ENCODE peak calls at places on chromosomes 12 and 14, in eight cellular contexts. One of them, this sample, is unnamed.

GRCh38 chr12:27779837-27780611 is at the start of the genes KLHL42 and MANSC4:
- DNase-seq in activated T-cell treated with anti-CD3 and anti-CD28 coated beads, Interleukin-2, amount 50 U/mL, for 72 hours: peak
- DNase-seq in hippocampal formation: peak
- DNase-seq in neuronal stem cell: peak
- DNase-seq in BE2C: peak
- DNase-seq in effector memory CD4-positive, alpha-beta T cell: peak
- DNase-seq in CD8-positive, alpha-beta memory T cell: peak
- DNase-seq in HFFc6: peak
- DNase-seq in this sample: peak

GRCh38 chr14:38128640-38129039 is 79.1 kb upstream of the SSTR1 start:
- DNase-seq in BE2C: no peak
- DNase-seq in effector memory CD4-positive, alpha-beta T cell: no peak
- DNase-seq in neuronal stem cell: no peak
- DNase-seq in hippocampal formation: no peak
- DNase-seq in CD8-positive, alpha-beta memory T cell: no peak
- DNase-seq in activated T-cell treated with anti-CD3 and anti-CD28 coated beads, Interleukin-2, amount 50 U/mL, for 72 hours: no peak
- DNase-seq in HFFc6: no peak
- DNase-seq in this sample: no peak

GRCh38 chr12:100826323-100826722 is 31.7 kb downstream of the ANO4 start:
- DNase-seq in BE2C: no peak
- DNase-seq in neuronal stem cell: peak
- DNase-seq in hippocampal formation: peak
- DNase-seq in activated T-cell treated with anti-CD3 and anti-CD28 coated beads, Interleukin-2, amount 50 U/mL, for 72 hours: peak
- DNase-seq in HFFc6: peak
- DNase-seq in CD8-positive, alpha-beta memory T cell: no peak
- DNase-seq in effector memory CD4-positive, alpha-beta T cell: no peak
- DNase-seq in this sample: peak

GRCh38 chr14:77186911-77187648 is 5.5 kb downstream of the TMEM63C start:
- DNase-seq in CD8-positive, alpha-beta memory T cell: no peak
- DNase-seq in BE2C: no peak
- DNase-seq in activated T-cell treated with anti-CD3 and anti-CD28 coated beads, Interleukin-2, amount 50 U/mL, for 72 hours: no peak
- DNase-seq in effector memory CD4-positive, alpha-beta T cell: no peak
- DNase-seq in HFFc6: no peak
- DNase-seq in neuronal stem cell: peak
- DNase-seq in hippocampal formation: no peak
- DNase-seq in this sample: no peak

GRCh38 chr12:26156201-26156871 is 31.5 kb upstream of the BHLHE41 start:
- DNase-seq in hippocampal formation: no peak
- DNase-seq in BE2C: no peak
- DNase-seq in HFFc6: no peak
- DNase-seq in effector memory CD4-positive, alpha-beta T cell: no peak
- DNase-seq in activated T-cell treated with anti-CD3 and anti-CD28 coated beads, Interleukin-2, amount 50 U/mL, for 72 hours: no peak
- DNase-seq in CD8-positive, alpha-beta memory T cell: no peak
- DNase-seq in neuronal stem cell: no peak
- DNase-seq in this sample: no peak

GRCh38 chr12:130136536-130136935 is 25.7 kb upstream of the FZD10 start:
- DNase-seq in activated T-cell treated with anti-CD3 and anti-CD28 coated beads, Interleukin-2, amount 50 U/mL, for 72 hours: no peak
- DNase-seq in HFFc6: no peak
- DNase-seq in BE2C: no peak
- DNase-seq in CD8-positive, alpha-beta memory T cell: no peak
- DNase-seq in hippocampal formation: no peak
- DNase-seq in neuronal stem cell: no peak
- DNase-seq in effector memory CD4-positive, alpha-beta T cell: no peak
- DNase-seq in this sample: no peak

GRCh38 chr14:22268875-22269274 is 320.1 kb downstream of the DAD1 start:
- DNase-seq in activated T-cell treated with anti-CD3 and anti-CD28 coated beads, Interleukin-2, amount 50 U/mL, for 72 hours: no peak
- DNase-seq in effector memory CD4-positive, alpha-beta T cell: no peak
- DNase-seq in BE2C: no peak
- DNase-seq in HFFc6: peak
- DNase-seq in hippocampal formation: no peak
- DNase-seq in CD8-positive, alpha-beta memory T cell: no peak
- DNase-seq in neuronal stem cell: no peak
- DNase-seq in this sample: no peak

GRCh38 chr12:64937466-64937865 is 113.0 kb downstream of the TBC1D30 start:
- DNase-seq in hippocampal formation: no peak
- DNase-seq in BE2C: no peak
- DNase-seq in activated T-cell treated with anti-CD3 and anti-CD28 coated beads, Interleukin-2, amount 50 U/mL, for 72 hours: no peak
- DNase-seq in effector memory CD4-positive, alpha-beta T cell: no peak
- DNase-seq in neuronal stem cell: no peak
- DNase-seq in CD8-positive, alpha-beta memory T cell: no peak
- DNase-seq in HFFc6: no peak
- DNase-seq in this sample: no peak

GRCh38 chr14:81990312-81990761 is 456.7 kb upstream of the SEL1L start:
- DNase-seq in HFFc6: peak
- DNase-seq in activated T-cell treated with anti-CD3 and anti-CD28 coated beads, Interleukin-2, amount 50 U/mL, for 72 hours: peak
- DNase-seq in neuronal stem cell: peak
- DNase-seq in hippocampal formation: peak
- DNase-seq in effector memory CD4-positive, alpha-beta T cell: no peak
- DNase-seq in CD8-positive, alpha-beta memory T cell: no peak
- DNase-seq in BE2C: peak
- DNase-seq in this sample: no peak

GRCh38 chr14:104927901-104928300 is 3.2 kb downstream of the PLD4 start:
- DNase-seq in HFFc6: no peak
- DNase-seq in effector memory CD4-positive, alpha-beta T cell: no peak
- DNase-seq in neuronal stem cell: no peak
- DNase-seq in BE2C: no peak
- DNase-seq in activated T-cell treated with anti-CD3 and anti-CD28 coated beads, Interleukin-2, amount 50 U/mL, for 72 hours: no peak
- DNase-seq in hippocampal formation: no peak
- DNase-seq in CD8-positive, alpha-beta memory T cell: no peak
- DNase-seq in this sample: no peak

GRCh38 chr14:73815849-73816816 is 35.5 kb upstream of the PTGR2 start:
- DNase-seq in HFFc6: no peak
- DNase-seq in effector memory CD4-positive, alpha-beta T cell: no peak
- DNase-seq in BE2C: no peak
- DNase-seq in neuronal stem cell: no peak
- DNase-seq in activated T-cell treated with anti-CD3 and anti-CD28 coated beads, Interleukin-2, amount 50 U/mL, for 72 hours: no peak
- DNase-seq in CD8-positive, alpha-beta memory T cell: no peak
- DNase-seq in hippocampal formation: no peak
- DNase-seq in this sample: no peak

GRCh38 chr12:26158078-26158764 is 33.4 kb upstream of the BHLHE41 start:
- DNase-seq in HFFc6: no peak
- DNase-seq in activated T-cell treated with anti-CD3 and anti-CD28 coated beads, Interleukin-2, amount 50 U/mL, for 72 hours: no peak
- DNase-seq in BE2C: peak
- DNase-seq in CD8-positive, alpha-beta memory T cell: no peak
- DNase-seq in hippocampal formation: no peak
- DNase-seq in neuronal stem cell: no peak
- DNase-seq in effector memory CD4-positive, alpha-beta T cell: no peak
- DNase-seq in this sample: no peak

GRCh38 chr12:40735551-40736230 is 43.5 kb downstream of the CNTN1 start:
- DNase-seq in BE2C: peak
- DNase-seq in effector memory CD4-positive, alpha-beta T cell: no peak
- DNase-seq in hippocampal formation: no peak
- DNase-seq in CD8-positive, alpha-beta memory T cell: no peak
- DNase-seq in neuronal stem cell: no peak
- DNase-seq in activated T-cell treated with anti-CD3 and anti-CD28 coated beads, Interleukin-2, amount 50 U/mL, for 72 hours: no peak
- DNase-seq in HFFc6: no peak
- DNase-seq in this sample: no peak

GRCh38 chr12:3316776-3317480 is 174.1 kb upstream of the PRMT8 start:
- DNase-seq in activated T-cell treated with anti-CD3 and anti-CD28 coated beads, Interleukin-2, amount 50 U/mL, for 72 hours: no peak
- DNase-seq in hippocampal formation: no peak
- DNase-seq in BE2C: no peak
- DNase-seq in CD8-positive, alpha-beta memory T cell: no peak
- DNase-seq in effector memory CD4-positive, alpha-beta T cell: no peak
- DNase-seq in HFFc6: no peak
- DNase-seq in neuronal stem cell: no peak
- DNase-seq in this sample: no peak

GRCh38 chr14:49691031-49691430 is 1.9 kb upstream of the KLHDC1 start:
- DNase-seq in CD8-positive, alpha-beta memory T cell: no peak
- DNase-seq in hippocampal formation: no peak
- DNase-seq in effector memory CD4-positive, alpha-beta T cell: no peak
- DNase-seq in activated T-cell treated with anti-CD3 and anti-CD28 coated beads, Interleukin-2, amount 50 U/mL, for 72 hours: no peak
- DNase-seq in BE2C: no peak
- DNase-seq in neuronal stem cell: no peak
- DNase-seq in HFFc6: no peak
- DNase-seq in this sample: no peak

GRCh38 chr12:46831335-46832083 is 5.7 kb upstream of the SLC38A4 start:
- DNase-seq in neuronal stem cell: peak
- DNase-seq in CD8-positive, alpha-beta memory T cell: no peak
- DNase-seq in activated T-cell treated with anti-CD3 and anti-CD28 coated beads, Interleukin-2, amount 50 U/mL, for 72 hours: peak
- DNase-seq in HFFc6: no peak
- DNase-seq in BE2C: no peak
- DNase-seq in hippocampal formation: no peak
- DNase-seq in effector memory CD4-positive, alpha-beta T cell: no peak
- DNase-seq in this sample: no peak

GRCh38 chr14:22464422-22465142 is 124.4 kb downstream of the DAD1 start:
- DNase-seq in neuronal stem cell: no peak
- DNase-seq in hippocampal formation: no peak
- DNase-seq in BE2C: no peak
- DNase-seq in HFFc6: no peak
- DNase-seq in effector memory CD4-positive, alpha-beta T cell: no peak
- DNase-seq in activated T-cell treated with anti-CD3 and anti-CD28 coated beads, Interleukin-2, amount 50 U/mL, for 72 hours: no peak
- DNase-seq in CD8-positive, alpha-beta memory T cell: no peak
- DNase-seq in this sample: no peak

GRCh38 chr12:52846356-52846970 is 2.3 kb downstream of the KRT78 start:
- DNase-seq in effector memory CD4-positive, alpha-beta T cell: no peak
- DNase-seq in hippocampal formation: no peak
- DNase-seq in BE2C: no peak
- DNase-seq in CD8-positive, alpha-beta memory T cell: no peak
- DNase-seq in neuronal stem cell: no peak
- DNase-seq in HFFc6: no peak
- DNase-seq in activated T-cell treated with anti-CD3 and anti-CD28 coated beads, Interleukin-2, amount 50 U/mL, for 72 hours: no peak
- DNase-seq in this sample: peak

GRCh38 chr12:114163766-114164165 is 197.6 kb upstream of the RBM19 start:
- DNase-seq in activated T-cell treated with anti-CD3 and anti-CD28 coated beads, Interleukin-2, amount 50 U/mL, for 72 hours: no peak
- DNase-seq in hippocampal formation: no peak
- DNase-seq in HFFc6: peak
- DNase-seq in CD8-positive, alpha-beta memory T cell: no peak
- DNase-seq in effector memory CD4-positive, alpha-beta T cell: no peak
- DNase-seq in neuronal stem cell: no peak
- DNase-seq in BE2C: no peak
- DNase-seq in this sample: no peak

GRCh38 chr12:62722971-62723680 is 211.8 kb downstream of the PPM1H start:
- DNase-seq in effector memory CD4-positive, alpha-beta T cell: no peak
- DNase-seq in neuronal stem cell: no peak
- DNase-seq in CD8-positive, alpha-beta memory T cell: no peak
- DNase-seq in HFFc6: no peak
- DNase-seq in hippocampal formation: no peak
- DNase-seq in BE2C: no peak
- DNase-seq in activated T-cell treated with anti-CD3 and anti-CD28 coated beads, Interleukin-2, amount 50 U/mL, for 72 hours: no peak
- DNase-seq in this sample: no peak

GRCh38 chr12:1926274-1926673 is 7.8 kb upstream of the CACNA2D4 start:
- DNase-seq in BE2C: no peak
- DNase-seq in hippocampal formation: no peak
- DNase-seq in HFFc6: no peak
- DNase-seq in neuronal stem cell: no peak
- DNase-seq in effector memory CD4-positive, alpha-beta T cell: no peak
- DNase-seq in activated T-cell treated with anti-CD3 and anti-CD28 coated beads, Interleukin-2, amount 50 U/mL, for 72 hours: no peak
- DNase-seq in CD8-positive, alpha-beta memory T cell: no peak
- DNase-seq in this sample: no peak

GRCh38 chr14:74620497-74620921 is 8.5 kb upstream of the LTBP2 start:
- DNase-seq in activated T-cell treated with anti-CD3 and anti-CD28 coated beads, Interleukin-2, amount 50 U/mL, for 72 hours: peak
- DNase-seq in neuronal stem cell: no peak
- DNase-seq in CD8-positive, alpha-beta memory T cell: peak
- DNase-seq in BE2C: no peak
- DNase-seq in hippocampal formation: no peak
- DNase-seq in HFFc6: peak
- DNase-seq in effector memory CD4-positive, alpha-beta T cell: peak
- DNase-seq in this sample: no peak

GRCh38 chr12:459430-460258 is at the start of gene B4GALNT3:
- DNase-seq in effector memory CD4-positive, alpha-beta T cell: peak
- DNase-seq in HFFc6: no peak
- DNase-seq in BE2C: peak
- DNase-seq in neuronal stem cell: peak
- DNase-seq in hippocampal formation: no peak
- DNase-seq in activated T-cell treated with anti-CD3 and anti-CD28 coated beads, Interleukin-2, amount 50 U/mL, for 72 hours: peak
- DNase-seq in CD8-positive, alpha-beta memory T cell: peak
- DNase-seq in this sample: peak

GRCh38 chr12:115337693-115338543 is 653.9 kb upstream of the TBX3 start:
- DNase-seq in neuronal stem cell: no peak
- DNase-seq in hippocampal formation: peak
- DNase-seq in activated T-cell treated with anti-CD3 and anti-CD28 coated beads, Interleukin-2, amount 50 U/mL, for 72 hours: no peak
- DNase-seq in BE2C: no peak
- DNase-seq in CD8-positive, alpha-beta memory T cell: no peak
- DNase-seq in HFFc6: peak
- DNase-seq in effector memory CD4-positive, alpha-beta T cell: no peak
- DNase-seq in this sample: peak

GRCh38 chr12:6226701-6227096 is 26.5 kb downstream of the CD9 start:
- DNase-seq in BE2C: no peak
- DNase-seq in CD8-positive, alpha-beta memory T cell: no peak
- DNase-seq in effector memory CD4-positive, alpha-beta T cell: no peak
- DNase-seq in activated T-cell treated with anti-CD3 and anti-CD28 coated beads, Interleukin-2, amount 50 U/mL, for 72 hours: no peak
- DNase-seq in hippocampal formation: no peak
- DNase-seq in neuronal stem cell: no peak
- DNase-seq in HFFc6: no peak
- DNase-seq in this sample: no peak

GRCh38 chr14:50944647-50945413 is 547 bp upstream of the PYGL start:
- DNase-seq in hippocampal formation: no peak
- DNase-seq in HFFc6: no peak
- DNase-seq in activated T-cell treated with anti-CD3 and anti-CD28 coated beads, Interleukin-2, amount 50 U/mL, for 72 hours: peak
- DNase-seq in effector memory CD4-positive, alpha-beta T cell: no peak
- DNase-seq in CD8-positive, alpha-beta memory T cell: no peak
- DNase-seq in BE2C: peak
- DNase-seq in neuronal stem cell: no peak
- DNase-seq in this sample: no peak

GRCh38 chr14:106094654-106095189 is 568.3 kb downstream of the TMEM121 start:
- DNase-seq in BE2C: no peak
- DNase-seq in neuronal stem cell: no peak
- DNase-seq in effector memory CD4-positive, alpha-beta T cell: peak
- DNase-seq in HFFc6: no peak
- DNase-seq in CD8-positive, alpha-beta memory T cell: peak
- DNase-seq in hippocampal formation: no peak
- DNase-seq in activated T-cell treated with anti-CD3 and anti-CD28 coated beads, Interleukin-2, amount 50 U/mL, for 72 hours: no peak
- DNase-seq in this sample: peak

GRCh38 chr12:121404734-121405133 is 4.8 kb downstream of the RNF34 start:
- DNase-seq in effector memory CD4-positive, alpha-beta T cell: no peak
- DNase-seq in activated T-cell treated with anti-CD3 and anti-CD28 coated beads, Interleukin-2, amount 50 U/mL, for 72 hours: no peak
- DNase-seq in BE2C: peak
- DNase-seq in CD8-positive, alpha-beta memory T cell: no peak
- DNase-seq in HFFc6: no peak
- DNase-seq in hippocampal formation: no peak
- DNase-seq in neuronal stem cell: no peak
- DNase-seq in this sample: peak

GRCh38 chr12:98238513-98238912 is 276.9 kb upstream of the TMPO start:
- DNase-seq in neuronal stem cell: no peak
- DNase-seq in activated T-cell treated with anti-CD3 and anti-CD28 coated beads, Interleukin-2, amount 50 U/mL, for 72 hours: no peak
- DNase-seq in CD8-positive, alpha-beta memory T cell: no peak
- DNase-seq in BE2C: no peak
- DNase-seq in HFFc6: peak
- DNase-seq in hippocampal formation: no peak
- DNase-seq in effector memory CD4-positive, alpha-beta T cell: no peak
- DNase-seq in this sample: no peak

GRCh38 chr14:70086685-70087379 is 101.9 kb downstream of the SLC8A3 start:
- DNase-seq in effector memory CD4-positive, alpha-beta T cell: no peak
- DNase-seq in hippocampal formation: peak
- DNase-seq in neuronal stem cell: no peak
- DNase-seq in CD8-positive, alpha-beta memory T cell: no peak
- DNase-seq in BE2C: peak
- DNase-seq in HFFc6: peak
- DNase-seq in activated T-cell treated with anti-CD3 and anti-CD28 coated beads, Interleukin-2, amount 50 U/mL, for 72 hours: peak
- DNase-seq in this sample: peak

GRCh38 chr14:73443758-73444157 is 14.6 kb downstream of the NUMB start:
- DNase-seq in CD8-positive, alpha-beta memory T cell: no peak
- DNase-seq in BE2C: no peak
- DNase-seq in effector memory CD4-positive, alpha-beta T cell: no peak
- DNase-seq in activated T-cell treated with anti-CD3 and anti-CD28 coated beads, Interleukin-2, amount 50 U/mL, for 72 hours: no peak
- DNase-seq in hippocampal formation: no peak
- DNase-seq in neuronal stem cell: no peak
- DNase-seq in HFFc6: no peak
- DNase-seq in this sample: no peak

GRCh38 chr14:35335388-35336092 is 43.4 kb downstream of the PSMA6 start:
- DNase-seq in hippocampal formation: no peak
- DNase-seq in BE2C: no peak
- DNase-seq in CD8-positive, alpha-beta memory T cell: no peak
- DNase-seq in effector memory CD4-positive, alpha-beta T cell: no peak
- DNase-seq in activated T-cell treated with anti-CD3 and anti-CD28 coated beads, Interleukin-2, amount 50 U/mL, for 72 hours: no peak
- DNase-seq in HFFc6: no peak
- DNase-seq in neuronal stem cell: no peak
- DNase-seq in this sample: no peak

GRCh38 chr12:10562306-10562933 is 51.0 kb downstream of the MAGOHB start:
- DNase-seq in effector memory CD4-positive, alpha-beta T cell: no peak
- DNase-seq in HFFc6: peak
- DNase-seq in activated T-cell treated with anti-CD3 and anti-CD28 coated beads, Interleukin-2, amount 50 U/mL, for 72 hours: peak
- DNase-seq in hippocampal formation: peak
- DNase-seq in neuronal stem cell: peak
- DNase-seq in CD8-positive, alpha-beta memory T cell: peak
- DNase-seq in BE2C: no peak
- DNase-seq in this sample: no peak

GRCh38 chr12:51672334-51672733 is 81.3 kb downstream of the SCN8A start:
- DNase-seq in neuronal stem cell: no peak
- DNase-seq in hippocampal formation: no peak
- DNase-seq in activated T-cell treated with anti-CD3 and anti-CD28 coated beads, Interleukin-2, amount 50 U/mL, for 72 hours: no peak
- DNase-seq in effector memory CD4-positive, alpha-beta T cell: no peak
- DNase-seq in BE2C: no peak
- DNase-seq in HFFc6: no peak
- DNase-seq in CD8-positive, alpha-beta memory T cell: no peak
- DNase-seq in this sample: no peak